ENCODE peak calls at places on chromosomes 13 and 19, in eight cellular contexts. Y, R, M, B, I, W, H and S are unnamed samples.

GRCh38 chr13:30340367-30341184 is 33.2 kb upstream of the KATNAL1 start:
- DNase-seq in H (peak), M (no peak), I (no peak), Y (no peak), W (no peak), R (no peak), B (peak), S (peak)

GRCh38 chr19:32676186-32676894 is 692 bp downstream of the RGS9BP start:
- DNase-seq in B (no peak), M (no peak), H (peak), W (peak), I (peak), R (no peak), Y (peak), S (no peak)

GRCh38 chr13:63408227-63409202 is 1992.9 kb upstream of the PCDH20 start:
- DNase-seq in W (no peak), R (no peak), I (no peak), M (peak), H (no peak), B (no peak), Y (no peak), S (no peak)

GRCh38 chr19:8391274-8392016 is 1.3 kb downstream of the RAB11B start:
- DNase-seq in M (no peak), W (no peak), Y (no peak), R (no peak), I (no peak), H (no peak), B (no peak), S (no peak)

GRCh38 chr13:51870616-51871015 is 8.8 kb downstream of the CCDC70 start:
- DNase-seq in I (no peak), M (no peak), Y (no peak), H (no peak), R (no peak), B (no peak), W (no peak), S (no peak)

GRCh38 chr19:19637523-19638251 is 5.8 kb downstream of the GMIP start:
- DNase-seq in M (no peak), H (no peak), I (no peak), W (peak), B (no peak), R (no peak), Y (no peak), S (no peak)

GRCh38 chr13:106580551-106580950 is 12.6 kb upstream of the ARGLU1 start:
- DNase-seq in H (no peak), B (no peak), W (no peak), R (no peak), I (no peak), M (no peak), Y (no peak), S (no peak)

GRCh38 chr19:10918359-10918758 is 10.1 kb downstream of the YIPF2 start:
- DNase-seq in B (no peak), Y (no peak), M (no peak), I (no peak), W (no peak), H (no peak), R (no peak), S (no peak)

GRCh38 chr13:58852076-58852475 is 1220.5 kb downstream of the PCDH17 start:
- DNase-seq in W (no peak), R (no peak), B (no peak), Y (no peak), H (peak), M (no peak), I (no peak), S (no peak)

GRCh38 chr13:103328899-103329298 is 262.7 kb upstream of the SLC10A2 start:
- DNase-seq in H (no peak), B (no peak), R (no peak), W (no peak), I (no peak), Y (no peak), M (no peak), S (no peak)

GRCh38 chr19:56919308-56919995 is 78.9 kb upstream of the PEG3 start:
- DNase-seq in H (no peak), W (no peak), I (no peak), Y (no peak), B (no peak), M (no peak), R (no peak), S (no peak)

GRCh38 chr19:57099199-57099661 is 20.6 kb upstream of the USP29 start:
- DNase-seq in B (peak), H (peak), W (peak), Y (peak), M (no peak), I (peak), R (no peak), S (peak)

GRCh38 chr13:49908637-49909036 is 27.5 kb downstream of the SPRYD7 start:
- DNase-seq in H (no peak), W (no peak), Y (no peak), R (no peak), I (no peak), B (no peak), M (no peak), S (no peak)

GRCh38 chr19:16889429-16889882 is 657 bp downstream of the F2RL3 start:
- DNase-seq in M (no peak), I (no peak), W (no peak), Y (no peak), R (no peak), H (no peak), B (peak), S (no peak)

GRCh38 chr19:47609885-47610545 is 1.1 kb downstream of the BICRA start:
- DNase-seq in Y (peak), H (peak), R (peak), B (peak), W (peak), I (peak), M (no peak), S (no peak)

GRCh38 chr19:12247644-12248222 is 47.0 kb downstream of the ZNF44 start:
- DNase-seq in I (no peak), R (no peak), B (no peak), Y (no peak), M (no peak), W (no peak), H (no peak), S (no peak)

GRCh38 chr19:11010041-11010440 is 49.2 kb downstream of the SMARCA4 start:
- DNase-seq in W (no peak), I (no peak), R (no peak), H (no peak), B (no peak), Y (no peak), M (no peak), S (no peak)

GRCh38 chr13:33536639-33537425 is 251.3 kb upstream of the STARD13 start:
- DNase-seq in B (no peak), I (no peak), W (no peak), Y (no peak), H (no peak), R (no peak), M (peak), S (no peak)

GRCh38 chr19:7602935-7603497 is 7.4 kb downstream of the CAMSAP3 start:
- DNase-seq in H (no peak), I (no peak), R (no peak), M (no peak), W (no peak), Y (no peak), B (no peak), S (no peak)

GRCh38 chr19:2491130-2491801 is 15.3 kb downstream of the GADD45B start:
- DNase-seq in Y (peak), B (no peak), H (peak), W (no peak), R (peak), I (no peak), M (no peak), S (peak)

GRCh38 chr19:17292301-17293074 is 10.7 kb downstream of the ABHD8 start:
- DNase-seq in B (peak), I (peak), R (no peak), M (peak), Y (peak), H (peak), W (peak), S (peak)

GRCh38 chr19:45922281-45922680 is 7.7 kb upstream of the NANOS2 start:
- DNase-seq in Y (no peak), W (no peak), H (no peak), B (no peak), R (no peak), M (no peak), I (no peak), S (no peak)

GRCh38 chr19:38470788-38471480 is 37.4 kb downstream of the RYR1 start:
- DNase-seq in W (no peak), M (no peak), B (no peak), Y (no peak), H (no peak), R (no peak), I (no peak), S (no peak)

GRCh38 chr19:30919737-30920136 is 429.5 kb downstream of the TSHZ3 start:
- DNase-seq in Y (no peak), B (no peak), R (no peak), H (no peak), M (no peak), I (no peak), W (no peak), S (no peak)

GRCh38 chr19:16328824-16329482 is 4.3 kb downstream of the KLF2 start:
- DNase-seq in M (no peak), H (no peak), R (no peak), B (no peak), Y (no peak), W (no peak), I (peak), S (no peak)

GRCh38 chr19:21133633-21134032 is 8.2 kb upstream of the ZNF431 start:
- DNase-seq in H (no peak), R (no peak), M (no peak), Y (no peak), I (no peak), B (no peak), W (no peak), S (no peak)

GRCh38 chr13:60538566-60538965 is 141.5 kb downstream of the TDRD3 start:
- DNase-seq in R (no peak), H (no peak), W (no peak), Y (no peak), I (no peak), M (no peak), B (no peak), S (no peak)

GRCh38 chr13:39590466-39591036 is 12.4 kb downstream of the LHFPL6 start:
- DNase-seq in I (no peak), Y (no peak), H (no peak), W (no peak), B (no peak), R (no peak), M (no peak), S (no peak)

GRCh38 chr19:39180749-39181148 is 16.0 kb upstream of the NCCRP1 start:
- DNase-seq in B (no peak), W (no peak), M (no peak), Y (no peak), I (no peak), R (no peak), H (no peak), S (no peak)

GRCh38 chr13:98143601-98144500 is 957 bp downstream of the FARP1 start:
- DNase-seq in M (no peak), I (no peak), W (no peak), H (peak), B (no peak), R (no peak), Y (peak), S (no peak)

GRCh38 chr19:38841787-38842438 is 7.9 kb downstream of the HNRNPL start:
- DNase-seq in M (no peak), W (no peak), I (peak), R (no peak), Y (no peak), B (no peak), H (no peak), S (no peak)

GRCh38 chr19:10270180-10270615 is 722 bp upstream of the ICAM1 start:
- DNase-seq in W (no peak), Y (peak), I (peak), R (no peak), H (peak), M (no peak), B (peak), S (peak)

GRCh38 chr13:61770697-61771096 is 355.0 kb upstream of the PCDH20 start:
- DNase-seq in B (no peak), M (no peak), W (no peak), H (no peak), Y (no peak), R (no peak), I (no peak), S (no peak)

GRCh38 chr19:14248578-14249011 is 42.6 kb upstream of the ADGRL1 start:
- DNase-seq in Y (no peak), M (no peak), B (peak), I (peak), R (peak), W (peak), H (peak), S (no peak)